ENCODE peak calls at places on chromosomes 2 and 18, in five cellular contexts. M, S, E, V and T are unnamed samples.

GRCh38 chr2:65031341-65032015 is 24.7 kb upstream of the CEP68 start:
- DNase-seq in M (no peak), S (no peak), E (no peak), V (peak), T (peak)

GRCh38 chr2:25347205-25347815 is 5.6 kb upstream of the DNMT3A start:
- DNase-seq in M (peak), S (no peak), E (peak), V (peak), T (no peak)

GRCh38 chr2:56179931-56180330 is 3.9 kb upstream of the CCDC85A start:
- DNase-seq in M (no peak), S (no peak), E (no peak), V (no peak), T (no peak)

GRCh38 chr18:13619505-13620205 is 106.7 kb downstream of the FAM210A start:
- DNase-seq in M (no peak), S (no peak), E (no peak), V (no peak), T (no peak)

GRCh38 chr2:164903944-164904343 is 51.4 kb downstream of the SLC38A11 start:
- DNase-seq in M (peak), S (no peak), E (no peak), V (peak), T (no peak)

GRCh38 chr2:170377469-170378207 is 199.7 kb downstream of the MYO3B start:
- DNase-seq in M (no peak), S (no peak), E (no peak), V (peak), T (peak)

GRCh38 chr18:48818329-48819254 is 132.2 kb downstream of the SMAD7 start:
- DNase-seq in M (no peak), S (peak), E (no peak), V (no peak), T (no peak)

GRCh38 chr2:62568983-62569837 is 63.2 kb upstream of the TMEM17 start:
- DNase-seq in M (no peak), S (no peak), E (no peak), V (peak), T (no peak)

GRCh38 chr18:7417742-7418141 is 149.4 kb upstream of the PTPRM start:
- DNase-seq in M (peak), S (no peak), E (peak), V (peak), T (peak)

GRCh38 chr18:55287935-55288868 is 299.8 kb downstream of the TCF4 start:
- DNase-seq in M (no peak), S (no peak), E (no peak), V (no peak), T (no peak)

GRCh38 chr2:221075203-221075602 is 496.9 kb downstream of the EPHA4 start:
- DNase-seq in M (peak), S (no peak), E (peak), V (peak), T (no peak)

GRCh38 chr2:69272803-69273471 is 114.1 kb downstream of the GFPT1 start:
- DNase-seq in M (no peak), S (no peak), E (no peak), V (no peak), T (peak)

GRCh38 chr2:9311488-9311887 is 104.9 kb downstream of the ASAP2 start:
- DNase-seq in M (peak), S (no peak), E (peak), V (peak), T (no peak)

GRCh38 chr2:223870840-223871618 is 33.6 kb upstream of the AP1S3 start:
- DNase-seq in M (peak), S (no peak), E (no peak), V (no peak), T (no peak)

GRCh38 chr2:109264595-109265328 is 135.8 kb downstream of the SH3RF3 start:
- DNase-seq in M (peak), S (no peak), E (no peak), V (no peak), T (no peak)

GRCh38 chr2:166700079-166700478 is 188.2 kb upstream of the XIRP2 start:
- DNase-seq in M (no peak), S (no peak), E (no peak), V (peak), T (no peak)

GRCh38 chr2:148124271-148124670 is 103.4 kb downstream of the MBD5 start:
- DNase-seq in M (peak), S (no peak), E (no peak), V (no peak), T (no peak)

GRCh38 chr2:174076040-174076439 is 110.9 kb upstream of the SP3 start:
- DNase-seq in M (no peak), S (no peak), E (no peak), V (peak), T (no peak)

GRCh38 chr18:47461977-47462376 is 210.5 kb upstream of the SKOR2 start:
- DNase-seq in M (no peak), S (no peak), E (no peak), V (no peak), T (no peak)

GRCh38 chr2:111157798-111158197 is 37.1 kb downstream of the BCL2L11 start:
- DNase-seq in M (no peak), S (no peak), E (no peak), V (no peak), T (no peak)

GRCh38 chr2:191539068-191539467 is 138.9 kb upstream of the NABP1 start:
- DNase-seq in M (peak), S (no peak), E (peak), V (peak), T (peak)

GRCh38 chr2:63764630-63765029 is 77.1 kb upstream of the UGP2 start:
- DNase-seq in M (no peak), S (no peak), E (no peak), V (no peak), T (no peak)

GRCh38 chr2:137411556-137411955 is 552.7 kb upstream of the HNMT start:
- DNase-seq in M (no peak), S (no peak), E (no peak), V (peak), T (no peak)